ENCODE peak calls at places on chromosomes 12 and 14, in ten cellular contexts. D is AG09309; Y is stimulated activated CD4-positive, alpha-beta T cell treated with anti-CD3 and anti-CD28 coated beads, Interleukin-12 subunit alpha, Interleukin-12 subunit beta, amount 100 ng/mL, for 24 hours; Z is GM06990; I is Right ventricle myocardium inferior; R is GM03348; F is NCI-H1092 treated with DMSO at 0.1 percent for 48 hours; X is CD8-positive, alpha-beta memory T cell; G is pancreas; S is fibroblast of mammary gland. M is an unnamed sample.

GRCh38 chr12:127966331-127966730 is 300.6 kb upstream of the TMEM132C start:
- DNase-seq in D (no peak), Y (no peak), Z (no peak), I (no peak), R (no peak), F (no peak), X (no peak), G (no peak), S (no peak), M (no peak)

GRCh38 chr14:56057071-56057865 is 60.9 kb upstream of the PELI2 start:
- DNase-seq in D (no peak), Y (no peak), Z (no peak), I (no peak), R (no peak), F (peak), X (no peak), G (no peak), S (no peak), M (no peak)

GRCh38 chr14:76591270-76591669 is 170.0 kb upstream of the VASH1 start:
- DNase-seq in D (no peak), Y (no peak), Z (no peak), I (no peak), R (no peak), F (peak), X (no peak), G (no peak), S (no peak), M (no peak)

GRCh38 chr12:28870839-28871440 is 278.1 kb upstream of the FAR2 start:
- DNase-seq in D (no peak), Y (no peak), Z (no peak), I (no peak), R (no peak), F (no peak), X (no peak), G (no peak), S (peak), M (peak)

GRCh38 chr12:15701212-15701611 is 88.0 kb downstream of the EPS8 start:
- DNase-seq in D (no peak), Y (no peak), Z (no peak), I (no peak), R (no peak), F (no peak), X (no peak), G (no peak), S (peak), M (peak)

GRCh38 chr14:90556050-90556477 is 159.2 kb downstream of the CALM1 start:
- DNase-seq in D (no peak), Y (no peak), Z (no peak), I (no peak), R (no peak), F (peak), X (no peak), G (peak), S (no peak), M (no peak)

GRCh38 chr12:92493816-92494215 is 209.0 kb upstream of the PLEKHG7 start:
- DNase-seq in D (no peak), Y (no peak), Z (peak), I (no peak), R (peak), F (no peak), X (no peak), G (no peak), S (peak), M (no peak)

GRCh38 chr12:118063567-118064391 is 2.8 kb upstream of the WSB2 start:
- DNase-seq in D (no peak), Y (no peak), Z (no peak), I (no peak), R (peak), F (no peak), X (no peak), G (peak), S (no peak), M (peak)

GRCh38 chr12:31362115-31362758 is 36.3 kb upstream of the SINHCAF start:
- DNase-seq in D (no peak), Y (no peak), Z (no peak), I (no peak), R (no peak), F (peak), X (no peak), G (no peak), S (no peak), M (peak)

GRCh38 chr12:102565555-102565954 is 85.2 kb upstream of the IGF1 start:
- DNase-seq in D (no peak), Y (no peak), Z (no peak), I (no peak), R (no peak), F (no peak), X (no peak), G (no peak), S (no peak), M (no peak)

GRCh38 chr12:21144309-21144708 is 13.3 kb downstream of the SLCO1B1 start:
- DNase-seq in D (no peak), Y (no peak), Z (no peak), I (no peak), R (no peak), F (no peak), X (no peak), G (no peak), S (no peak), M (no peak)

GRCh38 chr12:16307843-16308475 is 30.5 kb upstream of the SLC15A5 start:
- DNase-seq in D (no peak), Y (no peak), Z (no peak), I (no peak), R (no peak), F (no peak), X (no peak), G (no peak), S (peak), M (peak)

GRCh38 chr14:52060080-52060479 is 8.8 kb downstream of the NID2 start:
- DNase-seq in D (no peak), Y (no peak), Z (no peak), I (no peak), R (no peak), F (no peak), X (no peak), G (no peak), S (peak), M (no peak)

GRCh38 chr14:58059121-58059520 is 92.9 kb downstream of the ARMH4 start:
- DNase-seq in D (no peak), Y (no peak), Z (no peak), I (no peak), R (no peak), F (peak), X (no peak), G (no peak), S (no peak), M (no peak)

GRCh38 chr12:82682851-82683261 is 3.9 kb upstream of the TMTC2 start:
- DNase-seq in D (no peak), Y (no peak), Z (no peak), I (no peak), R (peak), F (no peak), X (no peak), G (no peak), S (peak), M (peak)

GRCh38 chr14:85175556-85175955 is 354.4 kb upstream of the FLRT2 start:
- DNase-seq in D (peak), Y (no peak), Z (no peak), I (no peak), R (peak), F (no peak), X (no peak), G (no peak), S (peak), M (no peak)

GRCh38 chr12:105611340-105611739 is 280.8 kb downstream of the C12orf75 start:
- DNase-seq in D (no peak), Y (no peak), Z (no peak), I (no peak), R (no peak), F (no peak), X (no peak), G (no peak), S (no peak), M (no peak)

GRCh38 chr14:75725481-75725880 is 64.4 kb downstream of the TTLL5 start:
- DNase-seq in D (no peak), Y (no peak), Z (no peak), I (no peak), R (no peak), F (no peak), X (no peak), G (no peak), S (peak), M (no peak)

GRCh38 chr14:64233791-64234190 is 60.4 kb downstream of the ESR2 start:
- DNase-seq in D (no peak), Y (no peak), Z (no peak), I (no peak), R (no peak), F (no peak), X (no peak), G (no peak), S (no peak), M (no peak)

GRCh38 chr14:92678766-92679165 is 69.7 kb downstream of the LGMN start:
- DNase-seq in D (no peak), Y (no peak), Z (no peak), I (no peak), R (no peak), F (no peak), X (no peak), G (no peak), S (no peak), M (no peak)

GRCh38 chr14:102210421-102211042 is 70.8 kb downstream of the WDR20 start:
- DNase-seq in D (no peak), Y (no peak), Z (no peak), I (no peak), R (no peak), F (no peak), X (no peak), G (no peak), S (no peak), M (peak)

GRCh38 chr14:103496776-103497175 is 25.9 kb downstream of the CKB start:
- DNase-seq in D (no peak), Y (no peak), Z (no peak), I (no peak), R (no peak), F (no peak), X (no peak), G (no peak), S (peak), M (peak)

GRCh38 chr14:20757963-20758362 is 10.2 kb upstream of the EDDM3B start:
- DNase-seq in D (no peak), Y (no peak), Z (no peak), I (no peak), R (no peak), F (no peak), X (no peak), G (peak), S (no peak), M (peak)

GRCh38 chr12:26768611-26769603 is 64.1 kb downstream of the ITPR2 start:
- DNase-seq in D (no peak), Y (no peak), Z (peak), I (no peak), R (no peak), F (no peak), X (no peak), G (peak), S (no peak), M (no peak)

GRCh38 chr14:68774771-68775613 is 17.9 kb downstream of the ZFP36L1 start:
- DNase-seq in D (peak), Y (no peak), Z (no peak), I (no peak), R (peak), F (no peak), X (no peak), G (no peak), S (peak), M (no peak)

GRCh38 chr14:24473211-24473610 is 30.6 kb upstream of the SDR39U1 start:
- DNase-seq in D (no peak), Y (no peak), Z (no peak), I (no peak), R (no peak), F (no peak), X (no peak), G (no peak), S (no peak), M (no peak)

GRCh38 chr12:21118760-21119159 is 12.2 kb upstream of the SLCO1B1 start:
- DNase-seq in D (no peak), Y (no peak), Z (no peak), I (no peak), R (no peak), F (no peak), X (no peak), G (no peak), S (no peak), M (no peak)

GRCh38 chr12:14554281-14555008 is 13.2 kb downstream of the PLBD1 start:
- DNase-seq in D (no peak), Y (no peak), Z (no peak), I (peak), R (peak), F (no peak), X (no peak), G (peak), S (peak), M (peak)

GRCh38 chr12:83414981-83415380 is 728.3 kb downstream of the TMTC2 start:
- DNase-seq in D (no peak), Y (no peak), Z (no peak), I (no peak), R (no peak), F (no peak), X (no peak), G (no peak), S (no peak), M (no peak)

GRCh38 chr12:65313704-65314317 is 35.3 kb downstream of the MSRB3 start:
- DNase-seq in D (no peak), Y (no peak), Z (no peak), I (no peak), R (peak), F (no peak), X (no peak), G (no peak), S (peak), M (peak)

GRCh38 chr12:51098611-51099010 is 15.2 kb upstream of the CSRNP2 start:
- DNase-seq in D (no peak), Y (no peak), Z (no peak), I (no peak), R (no peak), F (no peak), X (no peak), G (no peak), S (peak), M (no peak)

GRCh38 chr12:132558861-132559623 is 51.3 kb downstream of the LRCOL1 start:
- DNase-seq in D (no peak), Y (no peak), Z (peak), I (no peak), R (no peak), F (no peak), X (no peak), G (no peak), S (no peak), M (peak)

GRCh38 chr12:108788076-108788782 is 56.9 kb upstream of the CORO1C start:
- DNase-seq in D (no peak), Y (no peak), Z (no peak), I (peak), R (no peak), F (no peak), X (no peak), G (no peak), S (no peak), M (no peak)

GRCh38 chr12:89882051-89882450 is 173.4 kb upstream of the ATP2B1 start:
- DNase-seq in D (peak), Y (no peak), Z (peak), I (no peak), R (peak), F (no peak), X (no peak), G (no peak), S (peak), M (peak)

GRCh38 chr14:103404920-103405319 is 19.7 kb downstream of the MARK3 start:
- DNase-seq in D (no peak), Y (no peak), Z (no peak), I (no peak), R (no peak), F (no peak), X (no peak), G (peak), S (no peak), M (no peak)

GRCh38 chr14:53670701-53671100 is 285.9 kb downstream of the BMP4 start:
- DNase-seq in D (peak), Y (no peak), Z (no peak), I (no peak), R (peak), F (no peak), X (no peak), G (no peak), S (peak), M (no peak)

GRCh38 chr14:73833530-73834257 is 17.9 kb upstream of the PTGR2 start:
- DNase-seq in D (no peak), Y (no peak), Z (no peak), I (no peak), R (peak), F (no peak), X (no peak), G (peak), S (peak), M (no peak)

GRCh38 chr12:1611775-1612174 is 17.3 kb upstream of the WNT5B start:
- DNase-seq in D (peak), Y (no peak), Z (no peak), I (no peak), R (peak), F (peak), X (no peak), G (no peak), S (peak), M (peak)